ENCODE peak calls at places on chromosomes 16 and 17, in five cellular contexts. One of them, this sample, is unnamed.

GRCh38 chr17:39634384-39634871 is 2.5 kb upstream of the STARD3 start:
- DNase-seq in cardiac fibroblast: peak; percentile 65
- DNase-seq in PC-3: peak; percentile 55
- DNase-seq in AG09319: no peak
- DNase-seq in choroid plexus epithelial cell: peak; percentile 69
- DNase-seq in this sample: peak; percentile 37

GRCh38 chr16:275786-276232 is at the start of gene RGS11:
- DNase-seq in cardiac fibroblast: no peak
- DNase-seq in PC-3: no peak
- DNase-seq in AG09319: no peak
- DNase-seq in choroid plexus epithelial cell: no peak
- DNase-seq in this sample: no peak

GRCh38 chr17:40647549-40648325 is at the start of gene SMARCE1:
- DNase-seq in cardiac fibroblast: peak; percentile 86
- DNase-seq in PC-3: peak; percentile 46
- DNase-seq in AG09319: peak; percentile 31
- DNase-seq in choroid plexus epithelial cell: peak; percentile 85
- DNase-seq in this sample: peak; percentile 61

GRCh38 chr16:28878083-28878926 is at the start of gene ATP2A1:
- DNase-seq in cardiac fibroblast: no peak
- DNase-seq in PC-3: no peak
- DNase-seq in AG09319: no peak
- DNase-seq in choroid plexus epithelial cell: no peak
- DNase-seq in this sample: no peak

GRCh38 chr16:19926449-19927390 is 42.1 kb upstream of the GPRC5B start:
- DNase-seq in cardiac fibroblast: peak; percentile 88
- DNase-seq in PC-3: peak; percentile 29
- DNase-seq in AG09319: peak; percentile 1
- DNase-seq in choroid plexus epithelial cell: peak; percentile 85
- DNase-seq in this sample: peak; percentile 12

GRCh38 chr17:68973098-68973929 is 18.1 kb upstream of the ABCA8 start:
- DNase-seq in cardiac fibroblast: no peak
- DNase-seq in PC-3: no peak
- DNase-seq in AG09319: no peak
- DNase-seq in choroid plexus epithelial cell: peak; percentile 28
- DNase-seq in this sample: no peak

GRCh38 chr16:28097500-28097899 is 34.0 kb upstream of the GSG1L start:
- DNase-seq in cardiac fibroblast: no peak
- DNase-seq in PC-3: no peak
- DNase-seq in AG09319: no peak
- DNase-seq in choroid plexus epithelial cell: no peak
- DNase-seq in this sample: no peak

GRCh38 chr17:62852195-62852594 is 44.1 kb upstream of the MARCHF10 start:
- DNase-seq in cardiac fibroblast: no peak
- DNase-seq in PC-3: no peak
- DNase-seq in AG09319: no peak
- DNase-seq in choroid plexus epithelial cell: no peak
- DNase-seq in this sample: no peak

GRCh38 chr16:84836234-84836647 is 16.5 kb downstream of the CRISPLD2 start:
- DNase-seq in cardiac fibroblast: peak; percentile 100
- DNase-seq in PC-3: peak; percentile 57
- DNase-seq in AG09319: peak; percentile 100
- DNase-seq in choroid plexus epithelial cell: peak; percentile 100
- DNase-seq in this sample: peak; percentile 100

GRCh38 chr16:69796285-69797118 is 34.4 kb downstream of the WWP2 start:
- DNase-seq in cardiac fibroblast: peak; percentile 85
- DNase-seq in PC-3: peak; percentile 67
- DNase-seq in AG09319: peak; percentile 57
- DNase-seq in choroid plexus epithelial cell: peak; percentile 88
- DNase-seq in this sample: peak; percentile 43

GRCh38 chr16:15746332-15746731 is 96.3 kb downstream of the NDE1 start:
- DNase-seq in cardiac fibroblast: no peak
- DNase-seq in PC-3: no peak
- DNase-seq in AG09319: no peak
- DNase-seq in choroid plexus epithelial cell: no peak
- DNase-seq in this sample: no peak

GRCh38 chr17:43880420-43880991 is 26.8 kb downstream of the MPP2 start:
- DNase-seq in cardiac fibroblast: peak; percentile 18
- DNase-seq in PC-3: peak; percentile 72
- DNase-seq in AG09319: no peak
- DNase-seq in choroid plexus epithelial cell: peak; percentile 28
- DNase-seq in this sample: no peak

GRCh38 chr17:55495239-55495638 is 16.0 kb downstream of the SMIM36 start:
- DNase-seq in cardiac fibroblast: peak; percentile 44
- DNase-seq in PC-3: peak; percentile 92
- DNase-seq in AG09319: no peak
- DNase-seq in choroid plexus epithelial cell: no peak
- DNase-seq in this sample: no peak

GRCh38 chr16:3597676-3598075 is 13.7 kb downstream of the SLX4 start:
- DNase-seq in cardiac fibroblast: no peak
- DNase-seq in PC-3: no peak
- DNase-seq in AG09319: no peak
- DNase-seq in choroid plexus epithelial cell: no peak
- DNase-seq in this sample: no peak

GRCh38 chr17:50467114-50467854 is 1.4 kb downstream of the CHAD start:
- DNase-seq in cardiac fibroblast: no peak
- DNase-seq in PC-3: no peak
- DNase-seq in AG09319: no peak
- DNase-seq in choroid plexus epithelial cell: no peak
- DNase-seq in this sample: no peak

GRCh38 chr17:9158545-9159452 is 137.5 kb downstream of the NTN1 start:
- DNase-seq in cardiac fibroblast: peak; percentile 5
- DNase-seq in PC-3: peak; percentile 53
- DNase-seq in AG09319: no peak
- DNase-seq in choroid plexus epithelial cell: no peak
- DNase-seq in this sample: no peak

GRCh38 chr17:57898487-57899311 is 48.9 kb upstream of the MRPS23 start:
- DNase-seq in cardiac fibroblast: peak; percentile 33
- DNase-seq in PC-3: no peak
- DNase-seq in AG09319: no peak
- DNase-seq in choroid plexus epithelial cell: peak; percentile 48
- DNase-seq in this sample: peak; percentile 55

GRCh38 chr16:23342083-23342640 is 40.1 kb downstream of the SCNN1B start:
- DNase-seq in cardiac fibroblast: no peak
- DNase-seq in PC-3: no peak
- DNase-seq in AG09319: no peak
- DNase-seq in choroid plexus epithelial cell: no peak
- DNase-seq in this sample: no peak

DNA sequence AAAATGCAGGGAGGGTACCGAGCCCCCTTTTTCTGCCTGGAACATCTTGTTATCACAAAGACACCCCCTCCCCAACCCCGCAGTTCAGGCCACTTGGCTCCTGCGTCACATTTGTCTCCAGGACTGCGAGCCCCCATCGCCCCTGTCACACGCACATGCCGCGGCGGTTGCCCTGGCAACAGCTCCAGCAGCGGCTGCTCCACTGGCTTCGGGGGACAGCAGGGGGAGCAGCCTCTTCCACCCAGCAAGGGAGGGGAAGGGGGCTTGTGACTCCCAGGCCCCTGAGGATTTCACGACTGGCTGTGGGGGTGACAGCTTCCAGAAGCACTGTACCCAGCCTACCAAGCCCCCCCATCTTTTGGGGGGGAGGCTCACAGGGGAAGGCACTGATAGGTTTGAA is 2.6 kb downstream of the BAIAP3 start:
- DNase-seq in cardiac fibroblast: no peak
- DNase-seq in PC-3: no peak
- DNase-seq in AG09319: no peak
- DNase-seq in choroid plexus epithelial cell: no peak
- DNase-seq in this sample: no peak
- TF ChIP-seq CTCF in cardiac fibroblast: no peak
- TF ChIP-seq CTCF in PC-3: no peak
- TF ChIP-seq CTCF in AG09319: no peak
- TF ChIP-seq CTCF in choroid plexus epithelial cell: no peak
- TF ChIP-seq CTCF in this sample: peak; percentile 14

GRCh38 chr17:79991140-79991923 is 44.3 kb downstream of the TBC1D16 start:
- DNase-seq in cardiac fibroblast: peak; percentile 75
- DNase-seq in PC-3: peak; percentile 92
- DNase-seq in AG09319: peak; percentile 43
- DNase-seq in choroid plexus epithelial cell: peak; percentile 82
- DNase-seq in this sample: peak; percentile 72
- TF ChIP-seq CTCF in cardiac fibroblast: peak; percentile 57
- TF ChIP-seq CTCF in PC-3: peak; percentile 42
- TF ChIP-seq CTCF in AG09319: peak; percentile 65
- TF ChIP-seq CTCF in choroid plexus epithelial cell: peak; percentile 69
- TF ChIP-seq CTCF in this sample: peak; percentile 83

GRCh38 chr16:12455287-12455798 is 348.3 kb downstream of the CPPED1 start:
- DNase-seq in cardiac fibroblast: peak; percentile 61
- DNase-seq in PC-3: peak; percentile 66
- DNase-seq in AG09319: peak; percentile 23
- DNase-seq in choroid plexus epithelial cell: peak; percentile 68
- DNase-seq in this sample: peak; percentile 58
- TF ChIP-seq CTCF in cardiac fibroblast: peak; percentile 91
- TF ChIP-seq CTCF in PC-3: peak; percentile 76
- TF ChIP-seq CTCF in AG09319: peak; percentile 93
- TF ChIP-seq CTCF in choroid plexus epithelial cell: peak; percentile 91
- TF ChIP-seq CTCF in this sample: peak; percentile 97

DNA sequence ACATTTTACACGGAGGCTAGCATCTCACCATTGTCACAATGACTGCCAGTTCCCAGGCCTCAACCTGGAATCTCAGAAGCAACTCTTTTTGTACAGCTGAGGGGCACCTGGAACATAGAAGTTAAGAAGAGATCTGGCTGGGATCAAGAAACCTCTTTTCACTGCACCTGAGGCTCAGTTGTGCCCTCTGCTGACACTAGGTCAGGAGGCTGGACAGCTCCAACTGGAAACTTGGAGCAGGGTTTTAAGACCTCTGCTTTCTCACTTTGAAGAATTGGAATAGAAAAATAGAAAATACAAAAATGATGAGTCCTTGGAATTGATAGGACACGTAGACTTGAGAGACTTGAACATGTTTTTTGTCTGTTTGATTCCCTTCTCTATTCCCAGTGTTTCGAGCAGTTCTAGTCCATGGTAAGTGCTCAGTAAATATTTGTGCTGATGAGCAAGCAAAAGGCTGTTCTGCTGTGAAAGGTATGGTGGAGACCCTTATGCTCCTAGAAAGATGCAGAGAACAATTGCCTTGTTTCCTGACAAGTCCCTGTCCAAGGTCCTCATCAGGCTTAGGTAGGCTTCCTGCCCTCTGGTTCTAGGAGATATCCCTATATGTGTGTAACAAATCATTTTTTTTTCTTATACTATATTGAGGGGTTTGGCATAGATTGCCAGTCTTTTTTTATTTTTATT is 13.6 kb upstream of the PPM1D start:
- DNase-seq in cardiac fibroblast: peak; percentile 24
- DNase-seq in PC-3: peak; percentile 35
- DNase-seq in AG09319: no peak
- DNase-seq in choroid plexus epithelial cell: peak; percentile 15
- DNase-seq in this sample: no peak
- TF ChIP-seq CTCF in cardiac fibroblast: peak; percentile 35
- TF ChIP-seq CTCF in PC-3: peak; percentile 52
- TF ChIP-seq CTCF in AG09319: peak; percentile 33
- TF ChIP-seq CTCF in choroid plexus epithelial cell: no peak
- TF ChIP-seq CTCF in this sample: peak; percentile 46

GRCh38 chr17:3602499-3602898 is 6.7 kb downstream of the TRPV1 start:
- DNase-seq in cardiac fibroblast: peak; percentile 40
- DNase-seq in PC-3: no peak
- DNase-seq in AG09319: no peak
- DNase-seq in choroid plexus epithelial cell: peak; percentile 27
- DNase-seq in this sample: no peak
- TF ChIP-seq CTCF in cardiac fibroblast: no peak
- TF ChIP-seq CTCF in PC-3: peak; percentile 43
- TF ChIP-seq CTCF in AG09319: peak; percentile 16
- TF ChIP-seq CTCF in choroid plexus epithelial cell: peak; percentile 49
- TF ChIP-seq CTCF in this sample: peak; percentile 73

GRCh38 chr16:57382535-57383275 is 10.4 kb downstream of the CX3CL1 start:
- DNase-seq in cardiac fibroblast: no peak
- DNase-seq in PC-3: no peak
- DNase-seq in AG09319: no peak
- DNase-seq in choroid plexus epithelial cell: no peak
- DNase-seq in this sample: no peak
- TF ChIP-seq CTCF in cardiac fibroblast: peak; percentile 2
- TF ChIP-seq CTCF in PC-3: peak; percentile 19
- TF ChIP-seq CTCF in AG09319: no peak
- TF ChIP-seq CTCF in choroid plexus epithelial cell: no peak
- TF ChIP-seq CTCF in this sample: no peak

GRCh38 chr16:86093801-86094750 is 195.1 kb downstream of the IRF8 start:
- DNase-seq in cardiac fibroblast: no peak
- DNase-seq in PC-3: no peak
- DNase-seq in AG09319: no peak
- DNase-seq in choroid plexus epithelial cell: no peak
- DNase-seq in this sample: no peak
- TF ChIP-seq CTCF in cardiac fibroblast: no peak
- TF ChIP-seq CTCF in PC-3: no peak
- TF ChIP-seq CTCF in AG09319: peak; percentile 25
- TF ChIP-seq CTCF in choroid plexus epithelial cell: peak; percentile 39
- TF ChIP-seq CTCF in this sample: peak; percentile 45

DNA sequence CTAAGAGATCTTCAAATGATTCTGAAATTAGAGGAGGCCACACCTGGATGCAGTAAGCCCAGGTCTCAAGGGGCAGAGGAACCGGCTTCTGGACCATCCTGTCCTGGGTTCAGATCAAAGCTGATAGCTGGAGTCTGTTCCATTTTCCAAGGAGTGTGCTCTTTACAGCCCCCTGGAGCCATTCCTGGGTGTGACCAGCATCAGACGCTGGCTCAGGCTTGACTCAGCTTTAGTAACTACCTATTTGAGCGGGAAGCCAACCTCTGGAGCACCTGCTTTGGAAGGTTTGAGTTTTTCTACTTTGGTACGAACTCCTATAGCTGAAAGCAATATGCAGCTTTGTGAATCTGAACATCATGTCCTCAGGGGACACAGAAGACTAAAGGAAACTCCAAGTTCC is 12.9 kb upstream of the BBS2 start:
- DNase-seq in cardiac fibroblast: no peak
- DNase-seq in PC-3: peak; percentile 55
- DNase-seq in AG09319: no peak
- DNase-seq in choroid plexus epithelial cell: no peak
- DNase-seq in this sample: no peak
- TF ChIP-seq CTCF in cardiac fibroblast: no peak
- TF ChIP-seq CTCF in PC-3: peak; percentile 36
- TF ChIP-seq CTCF in AG09319: no peak
- TF ChIP-seq CTCF in choroid plexus epithelial cell: peak; percentile 20
- TF ChIP-seq CTCF in this sample: peak; percentile 16

GRCh38 chr17:8156174-8156992 is 4.2 kb upstream of the PER1 start:
- DNase-seq in cardiac fibroblast: peak; percentile 100
- DNase-seq in PC-3: peak; percentile 99
- DNase-seq in AG09319: peak; percentile 100
- DNase-seq in choroid plexus epithelial cell: peak; percentile 100
- DNase-seq in this sample: peak; percentile 100
- TF ChIP-seq CTCF in cardiac fibroblast: no peak
- TF ChIP-seq CTCF in PC-3: no peak
- TF ChIP-seq CTCF in AG09319: peak; percentile 8
- TF ChIP-seq CTCF in choroid plexus epithelial cell: peak; percentile 9
- TF ChIP-seq CTCF in this sample: peak; percentile 21

This sample was measured in HFFc6.